ENCODE peak calls at places on chromosomes 2 and 18, in six cellular contexts. L is Calu3, Q is RPMI8226, D is sciatic nerve, R is body of pancreas, G is NCI-H510A treated with DMSO at 0.1 percent for 48 hours. V is an unnamed sample.

GRCh38 chr2:134927195-134927594 is 8.6 kb downstream of the CCNT2 start:
- DNase-seq in G (no peak), R (no peak), L (no peak), Q (no peak), D (no peak), V (no peak)

GRCh38 chr2:199466704-199467461 is 9.1 kb upstream of the SATB2 start:
- DNase-seq in G (no peak), R (no peak), D (no peak), L (no peak), Q (no peak), V (no peak)

GRCh38 chr18:36899289-36899688 is 70.4 kb downstream of the KIAA1328 start:
- DNase-seq in D (no peak), R (no peak), Q (peak), L (no peak), G (no peak), V (no peak)

GRCh38 chr2:230738391-230738811 is 25.8 kb downstream of the CAB39 start:
- DNase-seq in Q (peak), G (peak), R (no peak), D (no peak), L (no peak), V (no peak)

GRCh38 chr18:79496978-79497637 is 101.4 kb downstream of the NFATC1 start:
- DNase-seq in G (no peak), D (peak), R (no peak), Q (no peak), L (no peak), V (no peak)

GRCh38 chr2:48045613-48046012 is 139.3 kb upstream of the FBXO11 start:
- DNase-seq in L (no peak), G (no peak), R (no peak), Q (peak), D (no peak), V (no peak)

GRCh38 chr2:130355578-130356431 is at the start of gene PTPN18:
- DNase-seq in R (peak), L (peak), D (peak), G (peak), Q (peak), V (peak)

GRCh38 chr2:56372071-56372656 is 188.4 kb downstream of the CCDC85A start:
- DNase-seq in Q (no peak), L (no peak), G (no peak), D (no peak), R (no peak), V (no peak)

GRCh38 chr2:101655941-101656422 is 41.5 kb upstream of the MAP4K4 start:
- DNase-seq in D (no peak), Q (no peak), L (no peak), R (no peak), G (no peak), V (no peak)

GRCh38 chr18:6994053-6994452 is 123.5 kb downstream of the LAMA1 start:
- DNase-seq in R (no peak), G (no peak), Q (no peak), D (no peak), L (no peak), V (no peak)

GRCh38 chr2:46067501-46068292 is 229.5 kb upstream of the EPAS1 start:
- DNase-seq in G (no peak), R (no peak), L (no peak), D (no peak), Q (no peak), V (no peak)

GRCh38 chr2:99818842-99819241 is 323.5 kb downstream of the AFF3 start:
- DNase-seq in L (no peak), R (no peak), Q (peak), D (no peak), G (no peak), V (no peak)

GRCh38 chr2:199309973-199310372 is 147.8 kb downstream of the SATB2 start:
- DNase-seq in D (no peak), Q (no peak), G (peak), L (no peak), R (no peak), V (no peak)

GRCh38 chr2:30445266-30445821 is 1.7 kb upstream of the LCLAT1 start:
- DNase-seq in R (no peak), G (no peak), L (no peak), D (no peak), Q (no peak), V (no peak)

GRCh38 chr2:102619414-102620319 is at the start of gene SLC9A2:
- DNase-seq in L (peak), D (no peak), R (peak), Q (peak), G (peak), V (no peak)